ENCODE peak calls at places on chromosome 10, in seven cellular contexts. K is AG04450; Y is OCI-LY7; C is head of caudate nucleus; P is stimulated activated CD8-positive, alpha-beta memory T cell treated with anti-CD3 and anti-CD28 coated beads, Interleukin-15, amount 100 ng/mL, for 24 hours; O is activated naive CD4-positive, alpha-beta T cell; M is nephron progenitor cell. L is an unnamed sample.

GRCh38 chr10:121041499-121041898 is 190.3 kb downstream of the WDR11 start:
- DNase-seq in K (no peak), Y (no peak), C (no peak), P (no peak), O (no peak), M (no peak), L (no peak)

GRCh38 chr10:61197022-61197421 is 253.0 kb upstream of the RHOBTB1 start:
- DNase-seq in K (no peak), Y (no peak), C (no peak), P (no peak), O (no peak), M (no peak), L (no peak)

GRCh38 chr10:97529685-97530465 is 31.2 kb downstream of the UBTD1 start:
- DNase-seq in K (no peak), Y (no peak), C (no peak), P (no peak), O (no peak), M (no peak), L (no peak)

GRCh38 chr10:72176701-72177100 is 39.1 kb upstream of the ANAPC16 start:
- DNase-seq in K (no peak), Y (no peak), C (no peak), P (no peak), O (no peak), M (no peak), L (no peak)

GRCh38 chr10:126476256-126476655 is 88.0 kb upstream of the ADAM12 start:
- DNase-seq in K (no peak), Y (no peak), C (no peak), P (no peak), O (no peak), M (peak), L (no peak)

GRCh38 chr10:24385776-24386175 is 176.8 kb downstream of the KIAA1217 start:
- DNase-seq in K (no peak), Y (no peak), C (no peak), P (no peak), O (no peak), M (no peak), L (no peak)

GRCh38 chr10:13298748-13299436 is 972 bp downstream of the PHYH start:
- DNase-seq in K (no peak), Y (no peak), C (no peak), P (no peak), O (no peak), M (no peak), L (no peak)

GRCh38 chr10:92241158-92241500 is 49.7 kb downstream of the CPEB3 start:
- DNase-seq in K (no peak), Y (no peak), C (peak), P (no peak), O (no peak), M (peak), L (peak)

GRCh38 chr10:86385806-86386205 is 19.2 kb upstream of the GRID1 start:
- DNase-seq in K (no peak), Y (no peak), C (no peak), P (no peak), O (no peak), M (no peak), L (no peak)

GRCh38 chr10:1155791-1156615 is 99.8 kb downstream of the WDR37 start:
- DNase-seq in K (no peak), Y (no peak), C (peak), P (no peak), O (no peak), M (no peak), L (no peak)

GRCh38 chr10:114431414-114431767 is 27.1 kb upstream of the AFAP1L2 start:
- DNase-seq in K (no peak), Y (no peak), C (no peak), P (no peak), O (no peak), M (no peak), L (no peak)

GRCh38 chr10:80187465-80188409 is 17.6 kb downstream of the ANXA11 start:
- DNase-seq in K (no peak), Y (peak), C (no peak), P (no peak), O (peak), M (no peak), L (no peak)

GRCh38 chr10:126422561-126422960 is 34.3 kb upstream of the ADAM12 start:
- DNase-seq in K (no peak), Y (no peak), C (no peak), P (no peak), O (no peak), M (no peak), L (no peak)